ENCODE peak calls at places on chromosomes 11 and 22, in seven cellular contexts. G is cardiac fibroblast; Y is HL-60; Z is choroid plexus epithelial cell; P is CD8-positive, alpha-beta T cell; F is adrenal gland; O is endothelial cell. R is an unnamed sample.

GRCh38 chr11:71301858-71302533 is 49.6 kb upstream of the SHANK2 start:
- DNase-seq in G (peak), Y (no peak), Z (peak), P (no peak), F (peak), O (no peak), R (no peak)

GRCh38 chr11:73314121-73314948 is 6.3 kb downstream of the ARHGEF17 start:
- DNase-seq in G (peak), Y (peak), Z (peak), P (no peak), F (no peak), O (no peak), R (peak)

GRCh38 chr22:41883400-41883799 is 31.5 kb downstream of the SHISA8 start:
- DNase-seq in G (no peak), Y (no peak), Z (no peak), P (no peak), F (no peak), O (no peak), R (no peak)

GRCh38 chr11:101775033-101775432 is 139.8 kb upstream of the CEP126 start:
- DNase-seq in G (no peak), Y (no peak), Z (no peak), P (no peak), F (no peak), O (no peak), R (peak)

GRCh38 chr22:22103078-22103593 is 120.5 kb upstream of the TOP3B start:
- DNase-seq in G (no peak), Y (peak), Z (peak), P (no peak), F (no peak), O (peak), R (no peak)

GRCh38 chr11:117535870-117536411 is 208.3 kb downstream of the CEP164 start:
- DNase-seq in G (no peak), Y (no peak), Z (no peak), P (no peak), F (no peak), O (no peak), R (no peak)

GRCh38 chr11:102139081-102139498 is 28.8 kb downstream of the YAP1 start:
- DNase-seq in G (peak), Y (no peak), Z (peak), P (no peak), F (no peak), O (no peak), R (peak)

GRCh38 chr22:25656724-25657123 is 85.3 kb upstream of the MYO18B start:
- DNase-seq in G (no peak), Y (no peak), Z (no peak), P (no peak), F (no peak), O (no peak), R (no peak)

GRCh38 chr22:47736166-47737034 is 974.0 kb downstream of the TBC1D22A start:
- DNase-seq in G (no peak), Y (no peak), Z (no peak), P (no peak), F (no peak), O (no peak), R (peak)

GRCh38 chr22:19962246-19962908 is 20.8 kb upstream of the TXNRD2 start:
- DNase-seq in G (peak), Y (peak), Z (peak), P (no peak), F (peak), O (peak), R (peak)

GRCh38 chr11:45169310-45170072 is 23.1 kb downstream of the PRDM11 start:
- DNase-seq in G (no peak), Y (no peak), Z (peak), P (no peak), F (no peak), O (no peak), R (peak)

GRCh38 chr11:6876325-6876724 is at the start of gene OR10A4:
- DNase-seq in G (no peak), Y (no peak), Z (no peak), P (no peak), F (no peak), O (no peak), R (no peak)

GRCh38 chr22:29266564-29267461 is 968 bp downstream of the RHBDD3 start:
- DNase-seq in G (peak), Y (no peak), Z (peak), P (no peak), F (peak), O (no peak), R (no peak)

GRCh38 chr22:30248484-30248883 is 1.9 kb upstream of the LIF start:
- DNase-seq in G (no peak), Y (no peak), Z (no peak), P (no peak), F (no peak), O (no peak), R (no peak)

GRCh38 chr11:20004856-20005255 is 155.4 kb downstream of the DBX1 start:
- DNase-seq in G (no peak), Y (no peak), Z (no peak), P (no peak), F (no peak), O (no peak), R (no peak)

GRCh38 chr11:30960387-30960992 is 374.3 kb upstream of the MPPED2 start:
- DNase-seq in G (peak), Y (no peak), Z (peak), P (no peak), F (no peak), O (no peak), R (peak)
- TF ChIP-seq CTCF in G (peak), Y (peak), Z (peak), P (no peak), F (peak), O (peak), R (peak)

DNA sequence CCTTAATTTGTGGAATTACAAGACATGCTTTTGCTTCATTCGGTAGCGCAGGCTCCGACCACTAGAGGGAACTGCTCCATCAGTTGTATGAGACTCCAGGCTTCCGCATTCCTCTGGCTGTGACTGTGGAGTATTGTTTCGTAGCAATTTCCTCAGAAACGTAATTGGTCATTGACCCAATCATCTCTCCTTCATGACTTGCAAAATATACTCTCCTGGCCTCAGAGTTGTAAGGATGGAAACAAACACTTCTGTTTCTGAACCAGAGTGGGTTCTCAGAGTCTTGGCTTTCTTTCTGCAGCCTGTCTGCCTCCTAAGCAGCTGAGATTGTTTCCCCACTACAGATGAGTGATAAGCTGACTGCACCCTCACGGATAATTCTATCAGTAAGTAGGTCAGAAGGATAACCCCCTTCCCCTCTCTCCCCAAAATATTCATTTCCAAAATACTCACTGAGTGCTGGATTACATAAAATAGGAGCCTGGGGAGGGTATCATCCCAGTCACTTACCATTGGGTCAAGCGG is 146.8 kb upstream of the ZC3H12C start:
- DNase-seq in G (peak), Y (peak), Z (peak), P (no peak), F (peak), O (peak), R (peak)
- TF ChIP-seq CTCF in G (peak), Y (peak), Z (peak), P (peak), F (peak), O (peak), R (peak)

DNA sequence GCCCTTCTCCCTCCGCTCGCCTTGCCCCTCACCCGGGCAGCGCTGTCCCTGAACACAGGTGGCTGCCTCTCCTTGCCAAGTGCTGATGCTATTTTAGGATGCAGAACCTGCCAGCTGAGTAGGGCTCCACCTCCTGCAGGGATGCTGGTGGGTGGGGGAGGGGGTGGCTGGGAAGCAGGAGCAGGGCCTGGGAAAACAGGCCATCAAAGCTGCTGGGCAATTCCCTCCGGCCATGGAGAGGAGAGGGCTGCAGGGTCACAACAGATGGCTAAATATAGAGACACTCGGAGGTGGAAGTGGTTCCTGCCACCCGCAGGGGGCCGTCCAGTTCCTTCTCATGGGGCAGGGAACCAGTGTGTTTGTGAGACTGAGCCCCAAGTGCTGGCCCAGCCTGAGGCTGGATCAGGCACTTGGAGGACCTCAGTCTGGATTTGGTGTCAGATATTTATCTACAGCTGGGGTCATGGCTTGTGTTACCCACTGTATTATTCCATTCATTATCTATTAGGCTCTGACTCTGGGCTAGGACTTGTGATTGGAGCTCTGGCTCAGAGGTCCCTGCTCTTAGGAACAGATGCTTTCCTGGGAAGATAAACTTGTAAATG is 59.6 kb downstream of the LRRC32 start:
- DNase-seq in G (no peak), Y (peak), Z (no peak), P (no peak), F (peak), O (no peak), R (no peak)
- TF ChIP-seq CTCF in G (no peak), Y (no peak), Z (peak), P (no peak), F (no peak), O (no peak), R (no peak)

GRCh38 chr11:131640320-131640719 is 269.9 kb downstream of the NTM start:
- DNase-seq in G (no peak), Y (no peak), Z (no peak), P (no peak), F (no peak), O (no peak), R (no peak)

GRCh38 chr11:131644204-131644603 is 273.8 kb downstream of the NTM start:
- DNase-seq in G (no peak), Y (no peak), Z (no peak), P (no peak), F (no peak), O (no peak), R (no peak)

GRCh38 chr11:131638889-131639288 is 268.5 kb downstream of the NTM start:
- DNase-seq in G (no peak), Y (no peak), Z (no peak), P (no peak), F (no peak), O (no peak), R (no peak)

GRCh38 chr11:131645237-131645636 is 274.8 kb downstream of the NTM start:
- DNase-seq in G (no peak), Y (no peak), Z (no peak), P (no peak), F (no peak), O (no peak), R (no peak)

DNA sequence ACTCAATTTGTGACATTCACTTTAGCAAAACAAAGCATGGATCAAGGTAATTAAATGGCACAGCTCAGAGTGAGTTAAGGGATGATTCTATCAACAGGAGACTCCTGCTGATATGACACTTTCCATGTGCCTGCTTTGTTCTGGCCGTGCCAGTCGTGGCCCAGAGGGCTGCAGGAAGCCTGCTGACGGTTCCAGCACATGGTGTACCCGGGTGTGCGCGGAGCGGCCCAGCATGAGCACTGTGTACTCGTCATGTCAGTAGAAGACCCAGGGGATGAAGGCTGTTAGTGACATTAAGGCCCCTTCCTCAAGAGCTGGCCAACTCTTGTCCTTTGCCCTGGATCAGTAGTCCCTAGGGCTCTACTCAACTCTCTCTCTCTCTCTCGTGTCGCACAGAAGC is 272.8 kb downstream of the NTM start:
- DNase-seq in G (no peak), Y (no peak), Z (no peak), P (no peak), F (peak), O (no peak), R (no peak)
- TF ChIP-seq CTCF in G (no peak), Y (no peak), Z (no peak), P (no peak), F (no peak), O (no peak), R (no peak)

DNA sequence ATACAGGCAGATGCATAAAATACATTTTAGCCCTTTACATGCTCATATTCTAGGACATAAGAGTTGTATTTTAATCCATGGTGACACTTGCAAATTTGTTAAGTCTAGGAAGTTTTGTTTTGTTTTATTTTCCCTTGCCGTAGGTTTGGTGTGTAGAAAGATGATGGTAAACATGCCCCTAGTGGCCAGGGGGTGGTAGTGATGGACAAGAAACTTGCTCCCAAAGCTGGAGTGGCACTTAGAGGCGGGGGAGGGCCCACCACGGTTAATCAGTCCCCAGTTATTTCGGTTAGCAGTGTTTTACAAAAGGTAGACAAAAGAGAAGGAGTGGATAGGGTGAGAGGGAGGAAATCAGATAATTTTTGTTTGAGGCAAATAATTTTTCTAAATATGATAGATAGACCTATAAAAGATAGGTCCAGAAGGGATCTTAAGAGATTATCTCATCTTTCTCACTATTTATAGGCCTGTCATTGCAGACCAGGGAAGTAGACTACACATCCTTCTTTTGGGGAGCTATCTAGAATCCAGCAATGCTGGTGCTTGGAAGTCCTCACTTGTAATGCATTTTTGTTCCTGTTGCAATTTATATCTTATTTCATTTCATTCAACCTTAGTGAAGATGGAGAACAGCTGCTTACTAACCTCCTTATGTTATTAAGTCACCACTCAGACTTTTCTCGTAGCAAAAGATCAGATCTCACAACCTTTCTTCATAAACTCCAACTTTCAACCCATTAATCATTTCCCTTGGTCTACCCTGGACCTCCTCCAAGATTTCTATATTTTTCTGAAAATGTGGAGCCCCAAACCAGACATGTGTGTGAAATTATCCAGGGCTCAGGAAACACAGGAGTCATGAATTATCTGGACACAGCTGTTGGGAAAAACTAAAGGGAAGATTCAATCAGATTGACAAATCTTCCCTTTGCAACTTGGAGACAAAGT is 5.9 kb upstream of the BDNF start:
- DNase-seq in G (no peak), Y (no peak), Z (peak), P (no peak), F (no peak), O (no peak), R (peak)
- TF ChIP-seq CTCF in G (peak), Y (peak), Z (peak), P (peak), F (peak), O (peak), R (peak)

DNA sequence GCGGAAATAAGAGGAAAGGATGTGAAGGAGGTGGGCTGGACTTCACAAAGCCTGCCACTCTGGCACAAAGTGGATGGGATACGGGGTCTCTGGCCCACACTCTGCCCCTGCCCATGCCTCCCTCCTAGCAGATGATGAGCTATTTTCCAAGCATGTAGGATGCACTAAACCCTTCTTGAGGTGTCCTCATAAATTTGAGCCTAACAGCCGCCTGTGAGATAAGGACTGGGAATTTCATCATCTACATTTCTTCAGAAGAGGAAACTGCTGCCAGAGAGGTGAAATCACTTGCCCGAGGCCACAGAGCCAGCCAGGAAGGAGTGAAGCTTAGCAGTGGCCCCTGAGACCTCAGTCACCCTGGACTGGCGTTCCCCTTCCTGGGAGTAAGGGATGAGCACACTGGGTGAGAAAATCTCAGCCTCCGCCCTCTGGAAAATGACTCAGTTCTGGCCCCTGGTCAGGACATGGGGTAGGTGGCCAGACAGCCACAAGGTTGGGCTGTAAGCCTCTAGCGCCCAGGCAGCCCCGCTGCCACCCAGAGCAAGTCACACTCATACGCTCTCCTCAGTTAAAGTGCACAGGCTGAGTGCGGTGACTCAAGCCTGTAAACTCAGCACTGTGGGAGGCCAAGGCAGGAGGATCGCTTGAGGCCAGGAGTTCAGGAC is 27.9 kb downstream of the MB start:
- DNase-seq in G (peak), Y (peak), Z (peak), P (no peak), F (peak), O (no peak), R (peak)
- TF ChIP-seq CTCF in G (no peak), Y (no peak), Z (no peak), P (no peak), F (no peak), O (no peak), R (no peak)

GRCh38 chr22:44678980-44679647 is 22.9 kb upstream of the PRR5 start:
- DNase-seq in G (no peak), Y (no peak), Z (no peak), P (no peak), F (no peak), O (no peak), R (no peak)
- TF ChIP-seq CTCF in G (no peak), Y (no peak), Z (no peak), P (no peak), F (no peak), O (no peak), R (no peak)

GRCh38 chr11:35415488-35415887 is 3.9 kb downstream of the SLC1A2 start:
- DNase-seq in G (no peak), Y (no peak), Z (no peak), P (no peak), F (no peak), O (no peak), R (no peak)

GRCh38 chr11:35407041-35407440 is 12.3 kb downstream of the SLC1A2 start:
- DNase-seq in G (no peak), Y (no peak), Z (no peak), P (no peak), F (no peak), O (no peak), R (no peak)

GRCh38 chr11:35413568-35413967 is 5.8 kb downstream of the SLC1A2 start:
- DNase-seq in G (no peak), Y (no peak), Z (no peak), P (no peak), F (no peak), O (no peak), R (no peak)

DNA sequence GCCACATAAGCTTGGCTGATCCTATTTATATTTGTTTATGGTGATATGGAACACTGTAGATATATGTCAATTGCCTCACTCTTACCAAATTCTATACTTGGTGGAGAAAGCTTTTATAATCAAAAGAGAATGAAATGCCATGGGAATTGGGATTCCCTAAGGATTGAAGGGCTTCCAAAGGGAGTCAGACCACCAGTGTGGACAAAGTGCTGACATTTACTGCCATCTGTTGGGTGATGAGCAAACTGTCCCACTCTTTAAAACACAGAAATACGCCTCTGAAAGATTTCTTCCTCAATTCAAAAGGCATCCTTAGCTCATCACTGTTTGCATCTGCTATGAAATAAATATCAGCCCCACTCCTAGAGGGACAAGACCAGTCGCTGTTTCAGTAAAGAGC is 7.1 kb downstream of the SLC1A2 start:
- DNase-seq in G (peak), Y (no peak), Z (no peak), P (no peak), F (no peak), O (no peak), R (no peak)
- TF ChIP-seq CTCF in G (peak), Y (peak), Z (peak), P (peak), F (peak), O (peak), R (peak)

R was measured in epithelial cell of esophagus.